ENCODE peak calls at places on chromosomes 5 and 9, in nine cellular contexts. S is nephron progenitor cell, R is GM23338, X is AG04450, O is foreskin keratinocyte, P is uterus, J is spleen, M is ovary, T is sigmoid colon. G is an unnamed sample.

GRCh38 chr5:109900911-109901627 is 211.3 kb downstream of the MAN2A1 start:
- DNase-seq in O (no peak), X (no peak), P (no peak), J (no peak), S (no peak), R (no peak), M (no peak), T (no peak), G (no peak)

GRCh38 chr9:18861599-18862546 is 171.1 kb downstream of the SAXO1 start:
- DNase-seq in O (no peak), M (peak), P (peak), T (peak), R (peak), X (peak), J (no peak), S (peak), G (no peak)

GRCh38 chr9:110033869-110034268 is 174.1 kb downstream of the C9orf152 start:
- DNase-seq in R (peak), J (no peak), T (no peak), O (no peak), M (no peak), P (no peak), X (no peak), S (no peak), G (no peak)

GRCh38 chr5:67287795-67288194 is 91.2 kb upstream of the CD180 start:
- DNase-seq in P (no peak), X (no peak), R (no peak), O (no peak), M (no peak), S (no peak), T (no peak), J (no peak), G (no peak)

GRCh38 chr9:36625006-36625600 is 52.4 kb downstream of the MELK start:
- DNase-seq in J (no peak), S (no peak), R (no peak), P (no peak), M (peak), O (peak), X (peak), T (peak), G (peak)

GRCh38 chr5:154505567-154505966 is 27.5 kb upstream of the HAND1 start:
- DNase-seq in M (no peak), R (peak), P (no peak), X (no peak), T (peak), O (no peak), J (peak), S (peak), G (no peak)

GRCh38 chr5:116696356-116696755 is 121.7 kb upstream of the SEMA6A start:
- DNase-seq in M (no peak), R (peak), J (no peak), S (no peak), T (no peak), P (no peak), X (no peak), O (no peak), G (no peak)

GRCh38 chr9:6054280-6055099 is 39.1 kb upstream of the RANBP6 start:
- DNase-seq in M (peak), T (peak), S (peak), O (no peak), J (no peak), P (peak), R (peak), X (peak), G (peak)

GRCh38 chr9:95177617-95178016 is 139.9 kb downstream of the FANCC start:
- DNase-seq in O (no peak), P (no peak), R (no peak), M (no peak), J (no peak), T (no peak), S (no peak), X (no peak), G (no peak)

GRCh38 chr9:94913550-94913949 is 187.1 kb downstream of the AOPEP start:
- DNase-seq in P (no peak), X (no peak), J (no peak), S (no peak), R (peak), M (no peak), T (no peak), O (no peak), G (no peak)

GRCh38 chr5:17381926-17382325 is 116.1 kb upstream of the TAF11L2 start:
- DNase-seq in M (no peak), P (no peak), T (peak), S (no peak), J (peak), O (no peak), X (no peak), R (no peak), G (peak)

GRCh38 chr9:109886617-109887016 is 106.6 kb downstream of the PALM2AKAP2 start:
- DNase-seq in M (no peak), O (no peak), T (no peak), X (no peak), P (no peak), R (no peak), J (no peak), S (no peak), G (no peak)

GRCh38 chr5:131164161-131164930 is 710 bp downstream of the HINT1 start:
- DNase-seq in J (peak), O (peak), S (peak), P (peak), T (peak), X (peak), R (peak), M (peak), G (peak)

GRCh38 chr5:131242728-131243255 is 21.1 kb upstream of the CDC42SE2 start:
- DNase-seq in P (no peak), S (no peak), T (no peak), J (no peak), R (no peak), M (no peak), X (peak), O (peak), G (no peak)

GRCh38 chr5:39224196-39224754 is 4.9 kb upstream of the FYB1 start:
- DNase-seq in T (peak), X (no peak), J (no peak), M (no peak), S (no peak), P (no peak), O (peak), R (peak), G (no peak)

GRCh38 chr5:5018560-5018935 is 121.6 kb upstream of the ADAMTS16 start:
- DNase-seq in P (no peak), X (no peak), R (no peak), J (no peak), S (no peak), T (no peak), O (no peak), M (no peak), G (no peak)

GRCh38 chr9:12737871-12738270 is 36.9 kb upstream of the LURAP1L start:
- DNase-seq in J (no peak), O (no peak), S (no peak), R (no peak), P (no peak), M (no peak), T (no peak), X (no peak), G (no peak)

GRCh38 chr5:24389968-24390367 is 254.8 kb downstream of the CDH10 start:
- DNase-seq in R (no peak), T (no peak), M (no peak), X (no peak), J (no peak), S (no peak), O (no peak), P (no peak), G (no peak)

GRCh38 chr5:98458726-98459125 is 314.7 kb upstream of the RGMB start:
- DNase-seq in T (no peak), P (no peak), R (no peak), J (no peak), O (no peak), X (no peak), M (no peak), S (no peak), G (no peak)

GRCh38 chr5:113450366-113451328 is 15.9 kb upstream of the TSSK1B start:
- DNase-seq in J (no peak), S (no peak), P (no peak), X (peak), M (no peak), O (no peak), R (no peak), T (no peak), G (no peak)

GRCh38 chr9:93304574-93305496 is 120.9 kb downstream of the WNK2 start:
- DNase-seq in J (peak), R (peak), P (peak), T (peak), M (peak), S (peak), O (no peak), X (no peak), G (peak)

GRCh38 chr5:2338686-2339085 is 412.8 kb downstream of the IRX2 start:
- DNase-seq in X (no peak), R (no peak), T (no peak), O (no peak), J (no peak), M (no peak), P (no peak), S (no peak), G (no peak)

GRCh38 chr5:60507687-60508086 is 192.3 kb downstream of the DEPDC1B start:
- DNase-seq in M (no peak), J (no peak), P (no peak), S (no peak), O (no peak), T (no peak), R (no peak), X (no peak), G (no peak)

GRCh38 chr5:26847041-26847736 is 191.2 kb downstream of the CDH9 start:
- DNase-seq in J (no peak), P (no peak), O (no peak), T (no peak), M (no peak), S (peak), R (peak), X (no peak), G (peak)

GRCh38 chr5:5572983-5573797 is 150.7 kb downstream of the ICE1 start:
- DNase-seq in X (no peak), R (no peak), O (no peak), S (no peak), J (no peak), T (peak), P (peak), M (no peak), G (no peak)

GRCh38 chr9:134165357-134166315 is 1.3 kb upstream of the RNU6ATAC start:
- DNase-seq in T (no peak), M (peak), S (no peak), P (peak), R (no peak), X (no peak), O (peak), J (peak), G (peak)

GRCh38 chr9:95724253-95724991 is 151.1 kb upstream of the ERCC6L2 start:
- DNase-seq in X (no peak), O (no peak), S (no peak), R (no peak), J (no peak), T (no peak), P (no peak), M (no peak), G (no peak)

GRCh38 chr9:4537581-4537980 is 47.3 kb downstream of the SLC1A1 start:
- DNase-seq in S (no peak), R (no peak), X (no peak), J (no peak), P (no peak), T (no peak), M (no peak), O (no peak), G (no peak)

GRCh38 chr9:22116751-22117150 is 107.6 kb upstream of the CDKN2B start:
- DNase-seq in X (no peak), S (no peak), R (no peak), M (no peak), J (no peak), O (no peak), T (no peak), P (no peak), G (no peak)

GRCh38 chr5:92861531-92862285 is 719.3 kb downstream of the NR2F1-AS1 start:
- DNase-seq in T (no peak), M (no peak), X (no peak), P (no peak), R (no peak), S (no peak), J (no peak), O (no peak), G (no peak)

GRCh38 chr9:72025956-72026355 is 34.5 kb downstream of the C9orf57 start:
- DNase-seq in P (no peak), R (no peak), T (no peak), J (no peak), O (peak), S (no peak), M (no peak), X (no peak), G (no peak)

GRCh38 chr5:61030163-61030482 is 85.1 kb downstream of the NDUFAF2 start:
- DNase-seq in P (no peak), O (no peak), M (no peak), S (no peak), X (no peak), T (no peak), J (no peak), R (no peak), G (no peak)

GRCh38 chr9:129178983-129179382 is 922 bp upstream of the IER5L start:
- DNase-seq in S (peak), X (no peak), J (no peak), M (no peak), O (no peak), P (peak), T (no peak), R (peak), G (no peak)

GRCh38 chr5:181260720-181261319 is at the start of gene TRIM52:
- DNase-seq in T (peak), R (peak), X (no peak), J (peak), O (peak), M (peak), P (peak), S (peak), G (peak)

GRCh38 chr5:110413856-110414255 is 312.6 kb downstream of the TMEM232 start:
- DNase-seq in T (no peak), S (no peak), J (no peak), P (no peak), X (no peak), R (no peak), O (no peak), M (no peak), G (no peak)

GRCh38 chr5:543755-544674 is 19.8 kb upstream of the SLC9A3 start:
- DNase-seq in T (peak), S (peak), J (peak), O (no peak), X (no peak), P (no peak), M (no peak), R (no peak), G (no peak)

GRCh38 chr5:8461543-8461942 is 592.6 kb downstream of the MTRR start:
- DNase-seq in R (no peak), P (no peak), S (no peak), J (no peak), X (no peak), T (no peak), M (no peak), O (no peak), G (peak)

GRCh38 chr9:97983524-97984187 is 515 bp downstream of the ANP32B start:
- DNase-seq in J (peak), M (peak), R (peak), X (no peak), T (peak), P (no peak), O (no peak), S (peak), G (peak)

GRCh38 chr9:113734826-113735225 is 141.3 kb upstream of the ZNF618 start:
- DNase-seq in O (no peak), T (no peak), P (no peak), R (no peak), J (no peak), X (no peak), S (no peak), M (no peak), G (no peak)

DNA sequence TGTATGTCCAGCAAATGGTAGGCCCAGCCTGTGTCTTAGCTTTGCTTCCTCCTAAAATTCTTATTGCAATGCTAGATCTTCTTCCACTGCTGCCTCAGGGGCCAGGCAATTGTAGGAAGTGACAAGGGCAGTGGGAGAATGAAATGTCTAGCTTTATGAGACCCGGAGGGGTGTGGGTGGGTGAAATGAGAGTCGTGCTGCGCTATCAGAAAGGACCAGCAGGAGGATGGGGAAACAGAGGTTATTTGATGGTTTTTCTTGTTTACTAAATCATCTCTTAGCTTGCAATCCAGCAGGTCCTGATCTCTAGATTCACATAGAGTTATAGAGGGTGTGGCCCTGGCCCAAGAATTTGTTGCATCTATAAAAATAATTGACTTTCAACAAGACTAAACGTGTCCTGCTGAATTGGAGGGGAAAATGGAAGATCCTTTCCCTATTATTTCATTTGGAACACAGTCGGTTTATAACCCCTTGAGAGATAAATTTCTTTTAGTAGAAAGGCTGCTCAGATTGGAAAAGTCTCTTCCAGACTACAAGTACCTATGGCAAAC is 43.6 kb downstream of the ZNF366 start:
- DNase-seq in P (no peak), R (peak), M (no peak), X (no peak), O (peak), J (no peak), T (no peak), S (no peak), G (no peak)
- TF ChIP-seq CTCF in P (no peak), R (peak), M (no peak), X (no peak), O (peak), J (no peak), T (no peak), S (peak), G (no peak)

GRCh38 chr5:149435660-149436059 is 56.6 kb upstream of the IL17B start:
- DNase-seq in T (peak), O (no peak), M (no peak), J (no peak), X (no peak), R (no peak), P (no peak), S (no peak), G (no peak)

GRCh38 chr5:149433524-149434131 is 54.5 kb upstream of the IL17B start:
- DNase-seq in M (peak), O (no peak), X (no peak), S (no peak), R (no peak), P (peak), J (no peak), T (peak), G (no peak)

GRCh38 chr5:149435015-149435376 is 55.9 kb upstream of the IL17B start:
- DNase-seq in R (no peak), P (no peak), X (no peak), T (peak), O (no peak), S (no peak), M (no peak), J (no peak), G (no peak)

GRCh38 chr5:149432861-149433462 is 53.9 kb upstream of the IL17B start:
- DNase-seq in J (no peak), X (no peak), P (peak), S (no peak), M (peak), T (no peak), R (no peak), O (no peak), G (no peak)

DNA sequence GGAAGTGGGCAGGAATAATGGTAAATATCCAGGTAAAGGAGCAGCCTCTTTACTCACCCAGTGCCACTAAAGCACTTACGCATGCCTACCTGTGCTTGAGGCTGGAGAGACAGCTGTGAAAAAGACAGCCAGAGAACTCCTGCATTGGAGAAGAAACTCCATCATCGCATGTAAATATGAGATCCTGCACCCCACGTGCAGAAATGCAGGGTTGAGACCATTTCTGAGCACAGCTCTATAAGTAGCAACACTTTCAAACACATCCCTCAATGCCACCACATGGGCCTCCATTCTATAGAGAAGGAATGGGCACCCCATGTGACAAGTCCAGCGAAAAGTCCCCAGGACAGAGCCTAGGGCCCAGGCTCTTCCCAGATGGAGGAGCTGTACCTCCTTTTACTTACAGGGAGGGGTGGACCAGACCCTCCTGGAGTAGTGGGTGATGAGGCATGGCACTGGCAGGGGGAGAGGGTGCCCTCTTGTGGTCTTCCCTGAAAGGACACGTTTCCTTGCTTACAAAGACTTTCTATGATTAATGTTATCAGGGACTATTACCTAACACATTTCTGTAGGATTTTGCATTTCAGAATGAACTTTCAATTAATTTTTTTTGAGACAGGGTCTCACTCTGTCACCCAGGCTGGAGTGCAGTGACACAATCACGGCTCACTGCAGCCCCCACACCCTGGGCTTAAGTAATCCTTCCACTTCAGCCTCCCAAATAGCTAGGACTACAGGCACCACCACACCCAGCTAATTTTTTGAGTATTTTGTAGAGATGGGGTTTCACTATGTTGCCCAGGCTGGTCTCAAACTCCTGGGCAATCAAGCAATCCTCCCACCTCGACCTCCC is 55.3 kb upstream of the IL17B start:
- DNase-seq in T (peak), J (no peak), M (peak), O (no peak), X (peak), S (peak), R (peak), P (peak), G (no peak)
- TF ChIP-seq CTCF in T (peak), J (peak), M (peak), O (peak), X (peak), S (peak), R (peak), P (peak), G (peak)

DNA sequence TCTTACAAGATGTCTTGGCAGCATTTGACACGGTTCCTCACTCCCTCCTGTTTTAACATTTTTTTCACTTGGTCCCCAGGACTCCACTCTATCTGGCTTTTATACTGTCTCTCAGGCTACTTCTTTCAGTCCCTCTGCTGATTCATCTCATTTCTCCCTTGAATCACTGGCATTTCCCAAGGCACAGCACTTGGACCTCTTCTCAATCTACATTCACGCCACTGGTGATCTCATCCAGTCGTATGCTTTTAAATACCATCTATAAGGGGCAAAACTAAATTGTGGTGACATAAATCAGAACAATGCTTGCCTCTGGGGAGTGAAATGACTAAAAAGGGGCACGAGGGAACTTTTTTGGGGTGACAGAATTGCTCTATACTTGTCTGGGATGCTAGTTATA is 47.1 kb downstream of the MAPKAP1 start:
- DNase-seq in O (peak), R (no peak), J (no peak), M (no peak), S (no peak), P (no peak), X (no peak), T (no peak), G (no peak)
- TF ChIP-seq CTCF in O (no peak), R (no peak), J (no peak), M (no peak), S (no peak), P (no peak), X (no peak), T (no peak), G (no peak)

GRCh38 chr5:101977729-101978345 is 318.2 kb downstream of the SLCO4C1 start:
- DNase-seq in J (no peak), T (no peak), P (no peak), M (no peak), X (peak), S (peak), R (peak), O (no peak), G (no peak)
- TF ChIP-seq CTCF in J (no peak), T (no peak), P (no peak), M (no peak), X (peak), S (peak), R (peak), O (peak), G (peak)

GRCh38 chr5:157648275-157648990 is 3.8 kb downstream of the SOX30 start:
- DNase-seq in M (no peak), J (no peak), X (no peak), T (no peak), P (no peak), O (no peak), S (no peak), R (no peak), G (no peak)

GRCh38 chr5:157649091-157649490 is 3.1 kb downstream of the SOX30 start:
- DNase-seq in T (no peak), R (no peak), O (no peak), P (no peak), M (no peak), S (no peak), J (no peak), X (no peak), G (no peak)

GRCh38 chr5:157651011-157651611 is 1.1 kb downstream of the SOX30 start:
- DNase-seq in M (no peak), X (no peak), S (no peak), J (no peak), O (no peak), P (no peak), R (no peak), T (no peak), G (no peak)

GRCh38 chr5:157652377-157652692 is at the start of gene SOX30:
- DNase-seq in T (no peak), X (no peak), J (no peak), R (no peak), O (no peak), M (no peak), S (no peak), P (no peak), G (no peak)

GRCh38 chr5:157651623-157652376 is 438 bp downstream of the SOX30 start:
- DNase-seq in T (peak), R (peak), S (no peak), M (peak), J (peak), P (peak), X (no peak), O (peak), G (peak)
- TF ChIP-seq CTCF in T (no peak), R (peak), S (no peak), M (no peak), J (peak), P (no peak), X (peak), O (peak), G (no peak)

G was measured in pancreas.